ENCODE peak calls at places on chromosomes 3 and 15, in seven cellular contexts. One of them, this sample, is unnamed.

GRCh38 chr3:9582332-9582731 is 28.7 kb upstream of the LHFPL4 start:
- DNase-seq in mesendoderm: peak; percentile 15
- DNase-seq in H9: no peak
- DNase-seq in IMR-90: no peak
- DNase-seq in trophoblast cell: no peak
- DNase-seq in H1: no peak
- DNase-seq in neuronal stem cell: no peak
- DNase-seq in this sample: no peak

GRCh38 chr15:59548501-59549230 is 62.9 kb upstream of the GCNT3 start:
- DNase-seq in neuronal stem cell: no peak
- DNase-seq in H1: no peak
- DNase-seq in H9: no peak
- DNase-seq in mesendoderm: peak; percentile 7
- DNase-seq in trophoblast cell: no peak
- DNase-seq in IMR-90: no peak
- DNase-seq in this sample: no peak

GRCh38 chr3:171415070-171415469 is 45.1 kb downstream of the TNIK start:
- DNase-seq in IMR-90: peak; percentile 59
- DNase-seq in mesendoderm: no peak
- DNase-seq in trophoblast cell: peak; percentile 18
- DNase-seq in neuronal stem cell: no peak
- DNase-seq in H1: no peak
- DNase-seq in H9: no peak
- DNase-seq in this sample: peak; percentile 78

GRCh38 chr3:27675287-27675686 is 46.8 kb downstream of the EOMES start:
- DNase-seq in trophoblast cell: no peak
- DNase-seq in IMR-90: peak; percentile 47
- DNase-seq in H1: no peak
- DNase-seq in mesendoderm: no peak
- DNase-seq in H9: no peak
- DNase-seq in neuronal stem cell: no peak
- DNase-seq in this sample: no peak

GRCh38 chr3:114404590-114404989 is 110.8 kb downstream of the TIGIT start:
- DNase-seq in trophoblast cell: no peak
- DNase-seq in IMR-90: peak; percentile 61
- DNase-seq in neuronal stem cell: no peak
- DNase-seq in H1: no peak
- DNase-seq in H9: no peak
- DNase-seq in mesendoderm: no peak
- DNase-seq in this sample: peak; percentile 52

GRCh38 chr3:101803152-101803782 is 24.3 kb downstream of the NXPE3 start:
- DNase-seq in H9: no peak
- DNase-seq in trophoblast cell: peak; percentile 49
- DNase-seq in neuronal stem cell: peak; percentile 26
- DNase-seq in IMR-90: peak; percentile 79
- DNase-seq in mesendoderm: peak; percentile 51
- DNase-seq in H1: no peak
- DNase-seq in this sample: peak; percentile 80

GRCh38 chr3:43171770-43172169 is 65.9 kb upstream of the POMGNT2 start:
- DNase-seq in IMR-90: no peak
- DNase-seq in H1: no peak
- DNase-seq in neuronal stem cell: no peak
- DNase-seq in trophoblast cell: no peak
- DNase-seq in mesendoderm: no peak
- DNase-seq in H9: no peak
- DNase-seq in this sample: no peak

GRCh38 chr3:179969525-179969924 is 67.2 kb downstream of the PEX5L start:
- DNase-seq in trophoblast cell: no peak
- DNase-seq in mesendoderm: no peak
- DNase-seq in H9: no peak
- DNase-seq in IMR-90: no peak
- DNase-seq in H1: no peak
- DNase-seq in neuronal stem cell: no peak
- DNase-seq in this sample: no peak

GRCh38 chr15:73991260-73991659 is 835 bp downstream of the STOML1 start:
- DNase-seq in mesendoderm: no peak
- DNase-seq in H9: no peak
- DNase-seq in IMR-90: no peak
- DNase-seq in H1: no peak
- DNase-seq in neuronal stem cell: no peak
- DNase-seq in trophoblast cell: no peak
- DNase-seq in this sample: peak; percentile 45

GRCh38 chr3:97719156-97719821 is 45.3 kb upstream of the ARL6 start:
- DNase-seq in mesendoderm: peak; percentile 75
- DNase-seq in neuronal stem cell: peak; percentile 57
- DNase-seq in H1: peak; percentile 78
- DNase-seq in trophoblast cell: peak; percentile 69
- DNase-seq in H9: peak; percentile 54
- DNase-seq in IMR-90: peak; percentile 58
- DNase-seq in this sample: peak; percentile 72

GRCh38 chr3:39428745-39429201 is 22.3 kb downstream of the RPSA start:
- DNase-seq in IMR-90: no peak
- DNase-seq in trophoblast cell: no peak
- DNase-seq in H1: peak; percentile 43
- DNase-seq in H9: no peak
- DNase-seq in mesendoderm: no peak
- DNase-seq in neuronal stem cell: no peak
- DNase-seq in this sample: no peak

GRCh38 chr15:68578175-68578959 is 426 bp upstream of the CORO2B start:
- DNase-seq in H1: peak; percentile 77
- DNase-seq in trophoblast cell: no peak
- DNase-seq in IMR-90: peak; percentile 71
- DNase-seq in H9: peak; percentile 65
- DNase-seq in mesendoderm: peak; percentile 56
- DNase-seq in neuronal stem cell: no peak
- DNase-seq in this sample: peak; percentile 68

GRCh38 chr3:110227987-110228386 is 843.6 kb upstream of the NECTIN3 start:
- DNase-seq in H1: no peak
- DNase-seq in neuronal stem cell: no peak
- DNase-seq in trophoblast cell: no peak
- DNase-seq in IMR-90: no peak
- DNase-seq in H9: no peak
- DNase-seq in mesendoderm: no peak
- DNase-seq in this sample: peak; percentile 34

GRCh38 chr3:171309906-171310359 is 150.3 kb downstream of the TNIK start:
- DNase-seq in IMR-90: peak; percentile 77
- DNase-seq in mesendoderm: peak; percentile 36
- DNase-seq in trophoblast cell: no peak
- DNase-seq in H9: no peak
- DNase-seq in H1: no peak
- DNase-seq in neuronal stem cell: no peak
- DNase-seq in this sample: peak; percentile 89

GRCh38 chr3:126883241-126883640 is 99.7 kb upstream of the PLXNA1 start:
- DNase-seq in neuronal stem cell: no peak
- DNase-seq in trophoblast cell: no peak
- DNase-seq in H9: no peak
- DNase-seq in IMR-90: peak; percentile 66
- DNase-seq in H1: no peak
- DNase-seq in mesendoderm: no peak
- DNase-seq in this sample: peak; percentile 93

GRCh38 chr15:86650084-86650483 is 570.4 kb downstream of the AGBL1 start:
- DNase-seq in H9: no peak
- DNase-seq in IMR-90: no peak
- DNase-seq in neuronal stem cell: no peak
- DNase-seq in mesendoderm: no peak
- DNase-seq in H1: no peak
- DNase-seq in trophoblast cell: no peak
- DNase-seq in this sample: no peak

GRCh38 chr3:67048067-67048715 is 50.1 kb downstream of the KBTBD8 start:
- DNase-seq in mesendoderm: no peak
- DNase-seq in H1: no peak
- DNase-seq in trophoblast cell: no peak
- DNase-seq in H9: no peak
- DNase-seq in IMR-90: no peak
- DNase-seq in neuronal stem cell: no peak
- DNase-seq in this sample: no peak

GRCh38 chr3:115968871-115969270 is 345.6 kb downstream of the GAP43 start:
- DNase-seq in neuronal stem cell: no peak
- DNase-seq in H9: no peak
- DNase-seq in mesendoderm: no peak
- DNase-seq in trophoblast cell: no peak
- DNase-seq in H1: no peak
- DNase-seq in IMR-90: no peak
- DNase-seq in this sample: no peak

GRCh38 chr15:45497261-45497660 is 25.3 kb downstream of the SLC30A4 start:
- DNase-seq in mesendoderm: no peak
- DNase-seq in H1: no peak
- DNase-seq in IMR-90: no peak
- DNase-seq in trophoblast cell: no peak
- DNase-seq in neuronal stem cell: no peak
- DNase-seq in H9: no peak
- DNase-seq in this sample: no peak

GRCh38 chr15:90716317-90716975 is 700 bp upstream of the BLM start:
- DNase-seq in trophoblast cell: no peak
- DNase-seq in mesendoderm: no peak
- DNase-seq in IMR-90: peak; percentile 5
- DNase-seq in H9: no peak
- DNase-seq in H1: no peak
- DNase-seq in neuronal stem cell: no peak
- DNase-seq in this sample: peak; percentile 41

GRCh38 chr3:123341871-123342630 is 106.8 kb downstream of the ADCY5 start:
- DNase-seq in trophoblast cell: no peak
- DNase-seq in mesendoderm: no peak
- DNase-seq in H1: no peak
- DNase-seq in H9: no peak
- DNase-seq in IMR-90: no peak
- DNase-seq in neuronal stem cell: no peak
- DNase-seq in this sample: no peak

GRCh38 chr3:109804697-109805096 is 467.4 kb upstream of the DPPA4 start:
- DNase-seq in H1: no peak
- DNase-seq in IMR-90: no peak
- DNase-seq in mesendoderm: no peak
- DNase-seq in neuronal stem cell: no peak
- DNase-seq in H9: no peak
- DNase-seq in trophoblast cell: no peak
- DNase-seq in this sample: no peak

GRCh38 chr3:125651246-125651645 is 55.9 kb upstream of the OSBPL11 start:
- DNase-seq in H1: peak; percentile 36
- DNase-seq in trophoblast cell: peak; percentile 91
- DNase-seq in H9: no peak
- DNase-seq in IMR-90: peak; percentile 54
- DNase-seq in neuronal stem cell: no peak
- DNase-seq in mesendoderm: peak; percentile 84
- DNase-seq in this sample: peak; percentile 15

GRCh38 chr3:36697397-36698001 is 66.9 kb downstream of the DCLK3 start:
- DNase-seq in trophoblast cell: no peak
- DNase-seq in IMR-90: no peak
- DNase-seq in H1: no peak
- DNase-seq in H9: peak; percentile 42
- DNase-seq in mesendoderm: peak; percentile 40
- DNase-seq in neuronal stem cell: no peak
- DNase-seq in this sample: no peak

GRCh38 chr3:72281551-72281950 is 496.6 kb upstream of the PROK2 start:
- DNase-seq in H9: no peak
- DNase-seq in trophoblast cell: no peak
- DNase-seq in neuronal stem cell: no peak
- DNase-seq in mesendoderm: no peak
- DNase-seq in IMR-90: no peak
- DNase-seq in H1: no peak
- DNase-seq in this sample: no peak

GRCh38 chr3:177448987-177449975 is 252.0 kb upstream of the TBL1XR1 start:
- DNase-seq in neuronal stem cell: no peak
- DNase-seq in H1: no peak
- DNase-seq in IMR-90: peak; percentile 78
- DNase-seq in trophoblast cell: peak; percentile 68
- DNase-seq in H9: no peak
- DNase-seq in mesendoderm: peak; percentile 77
- DNase-seq in this sample: peak; percentile 71

GRCh38 chr15:92801774-92802464 is 98.2 kb upstream of the CHD2 start:
- DNase-seq in IMR-90: peak; percentile 94
- DNase-seq in neuronal stem cell: no peak
- DNase-seq in H1: no peak
- DNase-seq in H9: no peak
- DNase-seq in trophoblast cell: peak; percentile 84
- DNase-seq in mesendoderm: peak; percentile 46
- DNase-seq in this sample: peak; percentile 94
- H3K27ac ChIP-seq in IMR-90: peak overlapping the region; percentile 81
- H3K27ac ChIP-seq in neuronal stem cell: no peak overlapping the region
- H3K27ac ChIP-seq in H1: peak overlapping the region; percentile 5
- H3K27ac ChIP-seq in H9: no peak overlapping the region
- H3K27ac ChIP-seq in trophoblast cell: peak overlapping the region; percentile 88
- H3K27ac ChIP-seq in mesendoderm: peak overlapping the region; percentile 19
- H3K27ac ChIP-seq in this sample: peak overlapping the region; percentile 42

GRCh38 chr3:132624790-132625189 is 27.7 kb downstream of the ACKR4 start:
- DNase-seq in H1: no peak
- DNase-seq in mesendoderm: peak; percentile 37
- DNase-seq in H9: peak; percentile 45
- DNase-seq in neuronal stem cell: no peak
- DNase-seq in IMR-90: no peak
- DNase-seq in trophoblast cell: peak; percentile 38
- DNase-seq in this sample: no peak

GRCh38 chr3:132622756-132623155 is 25.7 kb downstream of the ACKR4 start:
- DNase-seq in H1: no peak
- DNase-seq in H9: no peak
- DNase-seq in trophoblast cell: no peak
- DNase-seq in IMR-90: no peak
- DNase-seq in mesendoderm: no peak
- DNase-seq in neuronal stem cell: no peak
- DNase-seq in this sample: no peak

GRCh38 chr3:132623646-132624045 is 26.6 kb downstream of the ACKR4 start:
- DNase-seq in H1: no peak
- DNase-seq in neuronal stem cell: no peak
- DNase-seq in trophoblast cell: no peak
- DNase-seq in H9: no peak
- DNase-seq in mesendoderm: no peak
- DNase-seq in IMR-90: no peak
- DNase-seq in this sample: no peak

GRCh38 chr3:132625613-132626012 is 28.5 kb downstream of the ACKR4 start:
- DNase-seq in IMR-90: no peak
- DNase-seq in mesendoderm: no peak
- DNase-seq in neuronal stem cell: no peak
- DNase-seq in trophoblast cell: no peak
- DNase-seq in H9: no peak
- DNase-seq in H1: no peak
- DNase-seq in this sample: no peak

GRCh38 chr3:132622148-132622547 is 25.1 kb downstream of the ACKR4 start:
- DNase-seq in neuronal stem cell: no peak
- DNase-seq in IMR-90: no peak
- DNase-seq in H9: no peak
- DNase-seq in mesendoderm: no peak
- DNase-seq in trophoblast cell: no peak
- DNase-seq in H1: no peak
- DNase-seq in this sample: no peak
- H3K18ac ChIP-seq in neuronal stem cell: no peak overlapping the region
- H3K18ac ChIP-seq in IMR-90: peak overlapping the region; percentile 41
- H3K18ac ChIP-seq in H9: no peak overlapping the region
- H3K18ac ChIP-seq in mesendoderm: no peak overlapping the region
- H3K18ac ChIP-seq in trophoblast cell: no peak overlapping the region
- H3K18ac ChIP-seq in H1: no peak overlapping the region
- H3K18ac ChIP-seq in this sample: no peak overlapping the region

GRCh38 chr3:56900801-56901200 is 99.1 kb upstream of the ARHGEF3 start:
- DNase-seq in neuronal stem cell: no peak
- DNase-seq in mesendoderm: no peak
- DNase-seq in trophoblast cell: no peak
- DNase-seq in H9: no peak
- DNase-seq in IMR-90: no peak
- DNase-seq in H1: no peak
- DNase-seq in this sample: no peak
- H3K27ac ChIP-seq in neuronal stem cell: no peak overlapping the region
- H3K27ac ChIP-seq in mesendoderm: no peak overlapping the region
- H3K27ac ChIP-seq in trophoblast cell: no peak overlapping the region
- H3K27ac ChIP-seq in H9: no peak overlapping the region
- H3K27ac ChIP-seq in IMR-90: no peak overlapping the region
- H3K27ac ChIP-seq in H1: no peak overlapping the region
- H3K27ac ChIP-seq in this sample: no peak overlapping the region

GRCh38 chr3:30103186-30103585 is 503.2 kb upstream of the TGFBR2 start:
- DNase-seq in mesendoderm: no peak
- DNase-seq in H9: no peak
- DNase-seq in H1: no peak
- DNase-seq in neuronal stem cell: no peak
- DNase-seq in IMR-90: no peak
- DNase-seq in trophoblast cell: no peak
- DNase-seq in this sample: no peak
- H3K18ac ChIP-seq in mesendoderm: no peak overlapping the region
- H3K18ac ChIP-seq in H9: no peak overlapping the region
- H3K18ac ChIP-seq in H1: no peak overlapping the region
- H3K18ac ChIP-seq in neuronal stem cell: no peak overlapping the region
- H3K18ac ChIP-seq in IMR-90: no peak overlapping the region
- H3K18ac ChIP-seq in trophoblast cell: no peak overlapping the region
- H3K18ac ChIP-seq in this sample: no peak overlapping the region

This sample was measured in mesenchymal stem cell.